ENCODE peak calls at places on chromosomes 12 and 14, in ten cellular contexts. N is mammary epithelial cell, O is endodermal cell, I is NT2/D1, S is tibial artery, T is H1, B is breast epithelium, F is A673, J is aorta, R is spleen. P is an unnamed sample.

GRCh38 chr14:101410126-101410525 is 151.2 kb upstream of the DIO3 start:
- DNase-seq in N (no peak), O (no peak), I (no peak), S (no peak), T (no peak), B (no peak), F (no peak), J (no peak), R (no peak), P (no peak)

GRCh38 chr14:97625512-97625911 is 828.3 kb downstream of the VRK1 start:
- DNase-seq in N (no peak), O (no peak), I (no peak), S (no peak), T (no peak), B (no peak), F (peak; percentile 59), J (no peak), R (no peak), P (no peak)

GRCh38 chr14:49950275-49951250 is 57.7 kb downstream of the ARF6 start:
- DNase-seq in N (peak; percentile 98), O (no peak), I (no peak), S (no peak), T (no peak), B (peak; percentile 89), F (peak; percentile 71), J (no peak), R (no peak), P (no peak)

GRCh38 chr14:59020382-59020781 is 168.1 kb upstream of the DAAM1 start:
- DNase-seq in N (peak; percentile 20), O (no peak), I (no peak), S (no peak), T (no peak), B (no peak), F (peak; percentile 50), J (no peak), R (no peak), P (peak; percentile 34)

GRCh38 chr12:130440411-130441080 is 102.9 kb downstream of the PIWIL1 start:
- DNase-seq in N (no peak), O (no peak), I (no peak), S (no peak), T (no peak), B (no peak), F (no peak), J (peak; percentile 17), R (peak; percentile 55), P (no peak)

GRCh38 chr12:67804168-67804567 is 155.6 kb downstream of the DYRK2 start:
- DNase-seq in N (no peak), O (no peak), I (no peak), S (no peak), T (no peak), B (no peak), F (no peak), J (no peak), R (no peak), P (no peak)

GRCh38 chr12:92717202-92717601 is 14.4 kb downstream of the PLEKHG7 start:
- DNase-seq in N (peak; percentile 23), O (peak; percentile 76), I (no peak), S (no peak), T (no peak), B (no peak), F (peak; percentile 77), J (no peak), R (no peak), P (peak; percentile 30)

GRCh38 chr12:130008241-130008640 is 104.4 kb upstream of the TMEM132D start:
- DNase-seq in N (no peak), O (no peak), I (no peak), S (no peak), T (no peak), B (no peak), F (no peak), J (no peak), R (no peak), P (no peak)

GRCh38 chr12:54167500-54167896 is 21.3 kb downstream of the SMUG1 start:
- DNase-seq in N (no peak), O (no peak), I (no peak), S (no peak), T (no peak), B (no peak), F (no peak), J (no peak), R (no peak), P (no peak)

GRCh38 chr12:2156333-2156732 is 103.5 kb downstream of the CACNA1C start:
- DNase-seq in N (no peak), O (no peak), I (no peak), S (no peak), T (no peak), B (no peak), F (no peak), J (no peak), R (no peak), P (no peak)

GRCh38 chr12:2154521-2154920 is 101.7 kb downstream of the CACNA1C start:
- DNase-seq in N (no peak), O (no peak), I (no peak), S (no peak), T (no peak), B (no peak), F (no peak), J (no peak), R (no peak), P (no peak)

GRCh38 chr12:2154050-2154449 is 101.3 kb downstream of the CACNA1C start:
- DNase-seq in N (no peak), O (no peak), I (peak; percentile 44), S (no peak), T (no peak), B (no peak), F (peak; percentile 8), J (no peak), R (no peak), P (no peak)

GRCh38 chr12:2149091-2149490 is 96.3 kb downstream of the CACNA1C start:
- DNase-seq in N (no peak), O (no peak), I (no peak), S (no peak), T (no peak), B (no peak), F (no peak), J (no peak), R (no peak), P (no peak)

DNA sequence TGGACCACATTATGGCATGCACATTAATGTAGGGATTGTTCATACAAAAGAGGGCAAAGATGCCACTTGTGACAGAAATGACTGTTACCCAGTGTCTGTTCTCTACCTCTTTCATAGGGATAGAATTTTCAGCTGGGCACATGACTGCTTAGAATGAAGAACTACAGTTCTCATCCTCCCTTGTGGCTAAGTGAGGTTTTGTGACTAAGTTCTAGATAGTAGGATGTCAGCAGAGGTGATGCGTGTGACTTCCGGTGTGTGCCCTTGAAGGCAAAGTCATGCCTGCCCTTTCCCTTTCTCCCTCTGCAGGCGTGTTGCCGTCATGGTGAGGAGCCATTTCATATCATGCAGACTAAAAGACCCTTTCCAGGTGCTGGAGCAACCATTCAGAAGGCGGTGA is 99.3 kb downstream of the CACNA1C start:
- DNase-seq in N (no peak), O (no peak), I (no peak), S (no peak), T (no peak), B (no peak), F (no peak), J (no peak), R (no peak), P (no peak)
- H3K4me1 ChIP-seq in N (no peaks in the 10 kb centered on the region), O (no peaks in the 10 kb centered on the region), I (peaks cover 14% of the 10 kb centered on the region), S (peaks cover 81% of the 10 kb centered on the region), T (no peaks in the 10 kb centered on the region), B (peaks cover 4% of the 10 kb centered on the region), F (peaks cover 11% of the 10 kb centered on the region), J (peaks cover 3% of the 10 kb centered on the region), R (no peaks in the 10 kb centered on the region), P (no peaks in the 10 kb centered on the region)

DNA sequence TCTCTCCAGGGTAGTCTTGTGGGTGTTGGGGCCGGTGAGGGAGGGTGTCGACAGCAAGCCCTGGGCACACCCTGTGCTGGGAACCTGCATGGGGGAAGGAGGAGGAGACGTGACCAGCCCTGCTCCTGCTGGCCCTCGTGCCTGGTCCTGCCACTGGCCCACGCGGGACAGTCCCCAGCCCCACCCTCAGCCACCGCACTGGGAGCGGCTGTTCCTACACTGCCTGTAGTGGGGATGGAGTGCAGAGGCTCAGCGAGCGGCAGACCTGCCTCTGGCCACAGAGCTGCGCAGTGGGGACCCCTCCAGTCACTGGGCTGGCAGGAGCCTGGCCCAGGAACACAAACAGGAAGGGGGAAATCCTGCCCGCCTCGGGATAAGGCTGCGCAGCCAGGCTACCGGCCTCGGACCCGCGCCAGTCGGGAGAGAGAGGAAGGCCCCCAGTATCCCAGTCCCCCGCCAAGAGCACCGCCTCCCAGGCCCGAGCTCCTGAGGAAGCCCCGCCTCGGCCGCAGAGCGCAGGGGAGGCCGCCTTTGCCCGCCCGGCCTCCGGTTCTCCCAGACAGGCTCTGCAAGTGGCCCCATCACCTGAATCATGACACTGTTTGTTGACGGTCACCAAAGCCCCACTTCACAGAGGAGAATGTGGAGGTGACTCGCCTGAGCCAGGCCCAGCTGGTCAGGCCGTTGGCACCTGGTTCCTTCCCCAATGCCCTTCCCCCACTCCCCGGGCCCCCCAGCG is 10.6 kb downstream of the AHNAK2 start:
- DNase-seq in N (peak; percentile 71), O (peak; percentile 85), I (no peak), S (peak; percentile 94), T (peak; percentile 80), B (no peak), F (no peak), J (peak; percentile 82), R (peak; percentile 75), P (no peak)
- H3K4me3 ChIP-seq in N (peak overlapping the region; percentile 1), O (no peak overlapping the region), I (peak overlapping the region; percentile 36), S (peak overlapping the region; percentile 45), T (peak overlapping the region; percentile 28), B (peak overlapping the region; percentile 43), F (no peak overlapping the region), J (no peak overlapping the region), R (no peak overlapping the region), P (no peak overlapping the region)

DNA sequence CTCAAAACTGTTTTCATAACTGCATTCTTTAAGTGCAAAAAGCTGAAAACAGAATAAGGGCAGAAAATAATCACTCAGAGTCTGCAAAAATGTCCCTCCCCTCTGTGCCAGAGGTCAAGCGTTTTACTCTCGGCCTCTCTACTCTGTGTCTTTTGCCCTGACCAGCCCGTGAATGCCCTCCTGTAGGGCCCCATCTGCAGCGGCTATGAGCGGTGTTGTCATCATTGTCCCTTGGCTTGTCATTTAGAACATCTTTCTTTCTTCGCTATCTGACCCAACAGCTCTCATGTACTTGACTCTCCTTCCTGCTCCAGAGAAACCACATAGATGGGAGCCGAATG is 21.7 kb downstream of the ELK3 start:
- DNase-seq in N (no peak), O (peak; percentile 41), I (no peak), S (no peak), T (no peak), B (no peak), F (no peak), J (no peak), R (no peak), P (no peak)
- H3K4me1 ChIP-seq in N (peaks cover 72% of the 10 kb centered on the region), O (no peaks in the 10 kb centered on the region), I (peaks cover 3% of the 10 kb centered on the region), S (peaks cover 13% of the 10 kb centered on the region), T (peaks cover 1% of the 10 kb centered on the region), B (no peaks in the 10 kb centered on the region), F (peaks cover 24% of the 10 kb centered on the region), J (no peaks in the 10 kb centered on the region), R (peaks cover 79% of the 10 kb centered on the region), P (no peaks in the 10 kb centered on the region)

DNA sequence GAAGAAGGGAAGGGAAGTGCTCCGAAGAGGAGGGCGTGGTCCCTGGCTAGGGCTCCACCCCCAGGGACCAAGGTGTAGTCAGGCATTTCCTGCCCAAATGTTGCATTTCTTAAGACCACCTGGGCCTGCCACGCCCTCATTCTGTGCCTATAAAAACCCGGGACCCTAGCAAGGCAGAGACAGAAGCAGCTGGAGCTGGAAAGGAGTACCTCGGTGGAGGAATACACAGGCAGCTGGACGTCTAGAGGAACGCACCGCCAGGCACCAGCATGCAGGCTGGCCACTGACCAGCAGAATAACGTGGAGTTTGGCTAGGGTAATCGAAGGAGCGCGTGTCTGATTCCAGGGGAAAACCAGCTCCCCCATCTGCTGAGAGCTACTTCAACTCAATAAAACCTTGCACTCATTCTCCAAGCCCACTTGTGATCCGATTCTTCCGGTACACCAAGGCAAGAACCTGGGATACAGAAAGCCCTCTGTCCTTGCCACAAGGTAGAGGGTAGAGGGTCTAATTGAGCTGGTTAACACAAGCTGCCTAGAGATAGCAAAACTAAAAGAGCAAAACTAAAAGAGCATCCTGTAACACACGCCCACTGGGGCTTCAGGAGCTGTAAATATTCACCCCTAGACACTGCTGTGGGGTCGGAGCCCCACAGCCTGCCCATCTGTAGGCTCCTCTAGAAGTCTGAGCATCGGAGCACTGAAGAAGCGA is 21.0 kb downstream of the CFL2 start:
- DNase-seq in N (peak; percentile 47), O (peak; percentile 87), I (no peak), S (no peak), T (peak; percentile 70), B (no peak), F (peak; percentile 23), J (no peak), R (no peak), P (peak; percentile 48)
- H3K4me3 ChIP-seq in N (peak overlapping the region; percentile 22), O (no peak overlapping the region), I (no peak overlapping the region), S (peak overlapping the region; percentile 41), T (no peak overlapping the region), B (peak overlapping the region; percentile 41), F (no peak overlapping the region), J (no peak overlapping the region), R (no peak overlapping the region), P (no peak overlapping the region)

P was measured in HAP-1.